ENCODE peak calls at places on chromosomes 11 and 22, in five cellular contexts. One of them, this sample, is unnamed. For H3K4me1, the result is how much of the 10 kb centered on the place peaks cover.

GRCh38 chr11:62217191-62217748 is 8.8 kb downstream of the SCGB2A1 start:
- DNase-seq in PC-9: no peak
- DNase-seq in adipocyte: peak
- DNase-seq in body of pancreas: no peak
- DNase-seq in SJSA1: no peak
- DNase-seq in this sample: no peak

GRCh38 chr11:113841691-113842090 is 33.7 kb downstream of the USP28 start:
- DNase-seq in PC-9: no peak
- DNase-seq in adipocyte: no peak
- DNase-seq in body of pancreas: no peak
- DNase-seq in SJSA1: no peak
- DNase-seq in this sample: no peak

GRCh38 chr11:1224109-1224485 is 1.2 kb downstream of the MUC5B start:
- DNase-seq in adipocyte: no peak
- DNase-seq in body of pancreas: peak
- DNase-seq in PC-9: peak
- DNase-seq in SJSA1: no peak
- DNase-seq in this sample: no peak

GRCh38 chr11:71286701-71287643 is 34.6 kb upstream of the SHANK2 start:
- DNase-seq in body of pancreas: peak
- DNase-seq in adipocyte: peak
- DNase-seq in SJSA1: peak
- DNase-seq in PC-9: no peak
- DNase-seq in this sample: peak

GRCh38 chr11:96082002-96082899 is 158.3 kb upstream of the MTMR2 start:
- DNase-seq in PC-9: no peak
- DNase-seq in adipocyte: no peak
- DNase-seq in body of pancreas: no peak
- DNase-seq in SJSA1: no peak
- DNase-seq in this sample: no peak

GRCh38 chr11:3609416-3610265 is 32.2 kb downstream of the ART5 start:
- DNase-seq in PC-9: no peak
- DNase-seq in adipocyte: peak
- DNase-seq in SJSA1: peak
- DNase-seq in body of pancreas: no peak
- DNase-seq in this sample: no peak

GRCh38 chr22:47270463-47271135 is 508.1 kb downstream of the TBC1D22A start:
- DNase-seq in adipocyte: no peak
- DNase-seq in SJSA1: no peak
- DNase-seq in body of pancreas: no peak
- DNase-seq in PC-9: no peak
- DNase-seq in this sample: no peak

GRCh38 chr22:32587449-32587848 is 112.8 kb downstream of the FBXO7 start:
- DNase-seq in PC-9: no peak
- DNase-seq in adipocyte: no peak
- DNase-seq in SJSA1: no peak
- DNase-seq in body of pancreas: peak
- DNase-seq in this sample: no peak

GRCh38 chr22:19218541-19219233 is 40.2 kb upstream of the SLC25A1 start:
- DNase-seq in PC-9: peak
- DNase-seq in body of pancreas: no peak
- DNase-seq in SJSA1: no peak
- DNase-seq in adipocyte: no peak
- DNase-seq in this sample: no peak

GRCh38 chr22:17845340-17845739 is 71.1 kb upstream of the BID start:
- DNase-seq in adipocyte: no peak
- DNase-seq in PC-9: no peak
- DNase-seq in SJSA1: no peak
- DNase-seq in body of pancreas: no peak
- DNase-seq in this sample: no peak

GRCh38 chr11:115980336-115980735 is 476.1 kb upstream of the CADM1 start:
- DNase-seq in body of pancreas: no peak
- DNase-seq in SJSA1: no peak
- DNase-seq in adipocyte: no peak
- DNase-seq in PC-9: no peak
- DNase-seq in this sample: no peak

GRCh38 chr11:62322524-62322923 is 14.7 kb upstream of the ASRGL1 start:
- DNase-seq in PC-9: no peak
- DNase-seq in adipocyte: no peak
- DNase-seq in SJSA1: no peak
- DNase-seq in body of pancreas: no peak
- DNase-seq in this sample: no peak

GRCh38 chr11:70542406-70542805 is 144.1 kb downstream of the CTTN start:
- DNase-seq in PC-9: peak
- DNase-seq in adipocyte: no peak
- DNase-seq in SJSA1: no peak
- DNase-seq in body of pancreas: no peak
- DNase-seq in this sample: peak

GRCh38 chr11:76997512-76997911 is 36.7 kb upstream of the B3GNT6 start:
- DNase-seq in adipocyte: no peak
- DNase-seq in PC-9: no peak
- DNase-seq in body of pancreas: no peak
- DNase-seq in SJSA1: no peak
- DNase-seq in this sample: no peak

GRCh38 chr11:85740464-85741400 is 54.7 kb upstream of the CCDC89 start:
- DNase-seq in adipocyte: peak
- DNase-seq in SJSA1: no peak
- DNase-seq in body of pancreas: no peak
- DNase-seq in PC-9: peak
- DNase-seq in this sample: no peak
- H3K4me1 ChIP-seq in adipocyte: under half
- H3K4me1 ChIP-seq in SJSA1: under half
- H3K4me1 ChIP-seq in body of pancreas: under half
- H3K4me1 ChIP-seq in PC-9: half or more
- H3K4me1 ChIP-seq in this sample: under half

DNA sequence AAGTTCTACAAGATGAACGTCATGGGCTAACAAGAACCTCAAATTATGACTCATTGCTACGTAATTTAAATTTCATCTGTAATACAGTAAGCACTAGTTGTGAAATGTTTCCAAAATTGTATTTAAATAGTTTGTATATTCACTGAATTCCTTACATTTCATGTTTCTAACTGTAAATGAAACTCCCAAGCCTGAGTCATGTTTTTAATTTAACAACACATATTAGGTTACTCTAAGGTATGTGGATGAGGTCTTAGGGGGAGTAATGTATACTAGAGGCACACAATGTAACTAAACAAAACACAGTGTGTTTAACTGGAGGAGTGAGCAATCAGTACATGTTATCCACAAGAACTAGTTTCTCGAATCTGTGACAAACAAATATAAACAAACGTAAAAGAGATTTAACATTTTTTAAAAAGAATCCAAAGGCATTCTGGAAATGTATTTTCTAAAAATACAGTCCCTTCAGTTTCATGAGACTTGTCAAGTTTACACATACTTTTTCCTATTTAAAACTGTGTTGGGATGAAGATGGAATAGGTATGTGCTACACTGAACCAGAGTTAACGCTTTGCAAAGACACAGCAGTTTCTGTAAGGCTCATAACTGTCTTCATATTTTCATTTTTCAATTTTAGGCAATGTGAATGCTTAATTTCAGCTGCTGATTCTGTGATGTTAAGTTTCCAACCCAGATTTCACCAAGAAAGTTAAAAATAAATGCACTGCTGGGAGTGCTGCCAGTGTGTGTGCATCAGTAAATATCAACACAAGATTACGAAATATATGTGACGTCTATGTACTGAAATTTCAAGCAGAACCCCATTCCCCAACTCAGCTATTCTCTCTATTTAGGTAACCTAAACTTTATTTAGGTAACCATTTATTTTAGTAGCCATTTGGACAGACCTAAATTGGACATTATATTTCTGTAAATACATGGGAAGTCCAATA is 52.6 kb downstream of the PITPNB start:
- DNase-seq in SJSA1: no peak
- DNase-seq in adipocyte: peak
- DNase-seq in PC-9: peak
- DNase-seq in body of pancreas: peak
- DNase-seq in this sample: no peak
- H3K4me1 ChIP-seq in SJSA1: half or more
- H3K4me1 ChIP-seq in adipocyte: under half
- H3K4me1 ChIP-seq in PC-9: under half
- H3K4me1 ChIP-seq in body of pancreas: half or more
- H3K4me1 ChIP-seq in this sample: under half

GRCh38 chr11:9861860-9862725 is 198.2 kb downstream of the SWAP70 start:
- DNase-seq in SJSA1: peak
- DNase-seq in PC-9: peak
- DNase-seq in adipocyte: peak
- DNase-seq in body of pancreas: peak
- DNase-seq in this sample: no peak
- H3K4me1 ChIP-seq in SJSA1: under half
- H3K4me1 ChIP-seq in PC-9: under half
- H3K4me1 ChIP-seq in adipocyte: under half
- H3K4me1 ChIP-seq in body of pancreas: under half
- H3K4me1 ChIP-seq in this sample: under half

DNA sequence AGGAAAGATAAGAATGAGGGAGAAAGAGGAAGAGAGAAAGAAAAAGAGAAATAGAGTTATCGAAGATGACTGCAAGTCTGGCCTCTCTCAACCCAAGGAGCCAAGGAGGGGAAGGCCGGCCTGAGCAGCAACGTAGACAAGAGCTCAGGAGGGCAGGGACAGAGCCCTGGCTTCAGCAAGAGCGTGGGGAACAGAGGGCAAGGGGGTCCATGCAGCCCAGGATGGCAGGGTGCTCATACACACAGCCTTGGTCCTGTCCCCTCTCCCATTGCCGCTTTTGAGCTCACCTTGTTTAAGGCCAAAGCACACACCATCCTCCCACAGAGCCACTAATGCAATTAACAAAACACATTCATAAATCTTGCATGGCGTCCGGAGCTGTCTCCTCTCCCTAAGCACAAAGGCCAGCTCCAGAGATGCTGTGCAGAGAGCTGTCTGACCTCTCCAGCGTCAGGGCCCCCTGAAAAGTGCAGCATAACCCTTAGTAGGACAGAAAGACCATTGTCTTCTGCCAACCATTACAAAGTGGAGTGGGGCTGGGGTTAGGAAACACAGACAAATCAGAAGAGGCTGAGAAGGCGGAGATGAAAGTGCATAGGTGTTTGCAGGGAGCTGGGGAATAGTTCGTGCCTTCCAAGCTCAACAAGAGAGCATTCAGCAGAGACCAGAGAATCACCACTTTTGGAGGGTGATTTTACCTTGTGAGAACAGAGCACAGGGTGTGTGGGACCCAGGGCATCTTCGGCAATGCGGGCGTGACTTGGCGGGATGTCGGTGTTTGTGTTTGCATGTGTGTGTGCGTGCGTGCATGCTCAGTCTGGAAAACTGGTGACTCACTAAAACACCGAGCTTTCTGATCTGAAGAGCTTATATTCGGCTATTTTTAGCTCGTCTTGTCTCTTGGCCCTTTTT is 28.2 kb upstream of the JAM3 start:
- DNase-seq in body of pancreas: no peak
- DNase-seq in PC-9: no peak
- DNase-seq in SJSA1: peak
- DNase-seq in adipocyte: peak
- DNase-seq in this sample: peak
- H3K4me1 ChIP-seq in body of pancreas: under half
- H3K4me1 ChIP-seq in PC-9: under half
- H3K4me1 ChIP-seq in SJSA1: under half
- H3K4me1 ChIP-seq in adipocyte: under half
- H3K4me1 ChIP-seq in this sample: under half

GRCh38 chr11:75469785-75470405 is 36.9 kb upstream of the KLHL35 start:
- DNase-seq in SJSA1: no peak
- DNase-seq in adipocyte: no peak
- DNase-seq in PC-9: no peak
- DNase-seq in body of pancreas: no peak
- DNase-seq in this sample: no peak
- H3K4me1 ChIP-seq in SJSA1: under half
- H3K4me1 ChIP-seq in adipocyte: under half
- H3K4me1 ChIP-seq in PC-9: under half
- H3K4me1 ChIP-seq in body of pancreas: under half
- H3K4me1 ChIP-seq in this sample: under half

GRCh38 chr11:11845066-11845465 is 3.3 kb downstream of the USP47 start:
- DNase-seq in SJSA1: no peak
- DNase-seq in PC-9: peak
- DNase-seq in adipocyte: no peak
- DNase-seq in body of pancreas: peak
- DNase-seq in this sample: no peak
- H3K4me1 ChIP-seq in SJSA1: under half
- H3K4me1 ChIP-seq in PC-9: under half
- H3K4me1 ChIP-seq in adipocyte: half or more
- H3K4me1 ChIP-seq in body of pancreas: half or more
- H3K4me1 ChIP-seq in this sample: half or more

GRCh38 chr22:37192232-37192631 is 4.2 kb upstream of the C1QTNF6 start:
- DNase-seq in SJSA1: no peak
- DNase-seq in body of pancreas: no peak
- DNase-seq in PC-9: no peak
- DNase-seq in adipocyte: no peak
- DNase-seq in this sample: no peak

GRCh38 chr22:37190262-37190780 is 2.3 kb upstream of the C1QTNF6 start:
- DNase-seq in SJSA1: no peak
- DNase-seq in body of pancreas: no peak
- DNase-seq in adipocyte: no peak
- DNase-seq in PC-9: peak
- DNase-seq in this sample: no peak

GRCh38 chr22:37193629-37194191 is 5.7 kb upstream of the C1QTNF6 start:
- DNase-seq in body of pancreas: peak
- DNase-seq in SJSA1: no peak
- DNase-seq in adipocyte: no peak
- DNase-seq in PC-9: no peak
- DNase-seq in this sample: no peak

GRCh38 chr22:37194750-37195149 is 6.7 kb upstream of the C1QTNF6 start:
- DNase-seq in adipocyte: no peak
- DNase-seq in body of pancreas: no peak
- DNase-seq in SJSA1: no peak
- DNase-seq in PC-9: no peak
- DNase-seq in this sample: no peak

DNA sequence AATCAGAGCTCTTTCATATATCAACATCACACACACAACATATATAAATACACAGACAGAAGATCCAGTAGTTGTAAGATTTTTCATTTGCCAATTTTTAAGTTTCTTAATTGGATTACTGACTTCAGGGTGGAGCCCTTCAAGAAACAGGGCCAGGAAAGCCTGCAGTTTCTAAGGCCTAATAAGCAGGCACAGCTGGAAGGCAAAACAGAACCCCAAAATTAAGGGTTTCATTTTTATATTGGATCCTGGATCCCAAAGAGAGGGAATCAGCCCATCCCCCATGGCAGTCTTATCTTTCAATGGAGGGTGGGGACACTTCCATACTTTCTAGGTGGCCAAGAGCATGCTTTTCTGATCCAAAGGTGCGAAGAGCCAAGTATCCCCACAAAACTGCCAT is 4.7 kb upstream of the C1QTNF6 start:
- DNase-seq in adipocyte: no peak
- DNase-seq in PC-9: no peak
- DNase-seq in SJSA1: no peak
- DNase-seq in body of pancreas: no peak
- DNase-seq in this sample: no peak
- H3K4me1 ChIP-seq in adipocyte: under half
- H3K4me1 ChIP-seq in PC-9: half or more
- H3K4me1 ChIP-seq in SJSA1: under half
- H3K4me1 ChIP-seq in body of pancreas: under half
- H3K4me1 ChIP-seq in this sample: under half

This sample was measured in upper lobe of right lung.